ENCODE peak calls at places on chromosomes 3 and 15, in four cellular contexts. One of them, this sample, is unnamed.

GRCh38 chr15:51731549-51732267 is 5.7 kb downstream of the LYSMD2 start:
- DNase-seq in K562: no peak
- DNase-seq in GM12878: peak
- DNase-seq in HL-60: no peak
- DNase-seq in this sample: peak

GRCh38 chr3:168248383-168249047 is 152.8 kb upstream of the GOLIM4 start:
- DNase-seq in K562: no peak
- DNase-seq in HL-60: no peak
- DNase-seq in GM12878: no peak
- DNase-seq in this sample: no peak

GRCh38 chr3:27723803-27724458 is 1.8 kb upstream of the EOMES start:
- DNase-seq in GM12878: no peak
- DNase-seq in HL-60: no peak
- DNase-seq in K562: no peak
- DNase-seq in this sample: no peak

GRCh38 chr3:47895241-47895640 is 92.3 kb downstream of the DHX30 start:
- DNase-seq in GM12878: no peak
- DNase-seq in HL-60: no peak
- DNase-seq in K562: no peak
- DNase-seq in this sample: no peak

GRCh38 chr15:38226867-38227266 is 25.8 kb upstream of the SPRED1 start:
- DNase-seq in GM12878: no peak
- DNase-seq in K562: no peak
- DNase-seq in HL-60: no peak
- DNase-seq in this sample: no peak

GRCh38 chr15:77418341-77419049 is 1.4 kb downstream of the PEAK1 start:
- DNase-seq in HL-60: no peak
- DNase-seq in GM12878: no peak
- DNase-seq in K562: no peak
- DNase-seq in this sample: no peak

GRCh38 chr3:115903843-115904242 is 280.5 kb downstream of the GAP43 start:
- DNase-seq in K562: no peak
- DNase-seq in GM12878: no peak
- DNase-seq in HL-60: no peak
- DNase-seq in this sample: no peak

GRCh38 chr15:90889736-90890456 is 5.6 kb downstream of the FES start:
- DNase-seq in HL-60: no peak
- DNase-seq in K562: no peak
- DNase-seq in GM12878: no peak
- DNase-seq in this sample: no peak

GRCh38 chr3:194292331-194292730 is 58.8 kb downstream of the CPN2 start:
- DNase-seq in HL-60: no peak
- DNase-seq in GM12878: no peak
- DNase-seq in K562: no peak
- DNase-seq in this sample: no peak

GRCh38 chr3:55198554-55198953 is 270.7 kb upstream of the LRTM1 start:
- DNase-seq in HL-60: no peak
- DNase-seq in K562: no peak
- DNase-seq in GM12878: no peak
- DNase-seq in this sample: no peak

GRCh38 chr3:141454906-141455602 is 31.8 kb upstream of the RASA2 start:
- DNase-seq in HL-60: no peak
- DNase-seq in K562: peak
- DNase-seq in GM12878: peak
- DNase-seq in this sample: peak

GRCh38 chr3:67689806-67690205 is 35.4 kb upstream of the SUCLG2 start:
- DNase-seq in HL-60: no peak
- DNase-seq in K562: no peak
- DNase-seq in GM12878: no peak
- DNase-seq in this sample: no peak

GRCh38 chr3:136018876-136019275 is 53.3 kb downstream of the PPP2R3A start:
- DNase-seq in K562: no peak
- DNase-seq in GM12878: no peak
- DNase-seq in HL-60: no peak
- DNase-seq in this sample: no peak

GRCh38 chr3:12004741-12005513 is 739 bp downstream of the SYN2 start:
- DNase-seq in K562: no peak
- DNase-seq in HL-60: no peak
- DNase-seq in GM12878: no peak
- DNase-seq in this sample: no peak

GRCh38 chr3:141077631-141078030 is 26.5 kb downstream of the SPSB4 start:
- DNase-seq in K562: no peak
- DNase-seq in GM12878: no peak
- DNase-seq in HL-60: no peak
- DNase-seq in this sample: no peak

GRCh38 chr15:40915106-40915661 is 14.0 kb upstream of the DLL4 start:
- DNase-seq in K562: no peak
- DNase-seq in GM12878: no peak
- DNase-seq in HL-60: no peak
- DNase-seq in this sample: no peak

GRCh38 chr3:20054549-20054987 is 14.3 kb downstream of the KAT2B start:
- DNase-seq in HL-60: peak
- DNase-seq in GM12878: peak
- DNase-seq in K562: no peak
- DNase-seq in this sample: no peak

GRCh38 chr3:138097192-138097829 is 18.1 kb downstream of the DZIP1L start:
- DNase-seq in GM12878: no peak
- DNase-seq in HL-60: no peak
- DNase-seq in K562: no peak
- DNase-seq in this sample: no peak

GRCh38 chr3:113200351-113200750 is 11.0 kb upstream of the BOC start:
- DNase-seq in K562: no peak
- DNase-seq in GM12878: no peak
- DNase-seq in HL-60: no peak
- DNase-seq in this sample: no peak

GRCh38 chr3:69987833-69988232 is 11.7 kb upstream of the SAMMSON start:
- DNase-seq in GM12878: no peak
- DNase-seq in K562: no peak
- DNase-seq in HL-60: no peak
- DNase-seq in this sample: no peak

GRCh38 chr3:142267269-142267668 is 41.9 kb upstream of the GK5 start:
- DNase-seq in GM12878: no peak
- DNase-seq in K562: no peak
- DNase-seq in HL-60: no peak
- DNase-seq in this sample: no peak

GRCh38 chr3:46122046-46122445 is 86.1 kb downstream of the CCR1 start:
- DNase-seq in HL-60: no peak
- DNase-seq in K562: no peak
- DNase-seq in GM12878: no peak
- DNase-seq in this sample: no peak

GRCh38 chr3:48989796-48990635 is at the start of gene P4HTM:
- DNase-seq in K562: peak
- DNase-seq in HL-60: peak
- DNase-seq in GM12878: peak
- DNase-seq in this sample: peak

GRCh38 chr15:31457631-31458526 is 131.2 kb downstream of the KLF13 start:
- DNase-seq in GM12878: no peak
- DNase-seq in HL-60: no peak
- DNase-seq in K562: no peak
- DNase-seq in this sample: no peak

DNA sequence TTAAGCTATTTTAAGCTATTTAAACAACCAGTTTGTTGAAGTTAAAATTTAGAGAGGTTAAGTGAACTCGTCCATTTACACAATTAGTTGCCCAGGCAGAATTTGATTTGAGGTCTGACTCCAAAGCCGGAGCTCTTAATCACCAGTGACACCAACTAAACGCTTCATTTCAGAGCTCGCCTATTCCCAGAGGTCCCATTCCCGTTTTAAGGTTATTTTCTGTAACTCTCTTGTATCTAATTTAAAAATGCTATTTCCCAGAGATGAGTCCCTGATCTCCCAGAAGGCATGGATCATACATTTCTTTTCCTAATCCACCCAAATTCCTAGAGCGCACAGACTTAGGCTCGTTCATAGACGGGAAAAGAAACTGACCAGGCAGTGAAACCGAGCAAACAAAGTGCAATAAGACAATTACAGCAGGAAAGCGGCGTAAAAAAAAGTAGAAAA is 900 bp upstream of the MCTP2 start:
- DNase-seq in K562: no peak
- DNase-seq in HL-60: no peak
- DNase-seq in GM12878: no peak
- DNase-seq in this sample: no peak
- TF ChIP-seq SPI1 in K562: no peak
- TF ChIP-seq SPI1 in HL-60: no peak
- TF ChIP-seq SPI1 in GM12878: no peak
- TF ChIP-seq SPI1 in this sample: no peak

GRCh38 chr3:151307583-151307982 is 9.0 kb downstream of the GPR87 start:
- DNase-seq in K562: no peak
- DNase-seq in HL-60: no peak
- DNase-seq in GM12878: no peak
- DNase-seq in this sample: no peak

GRCh38 chr3:151305081-151305777 is 11.4 kb downstream of the GPR87 start:
- DNase-seq in HL-60: no peak
- DNase-seq in GM12878: no peak
- DNase-seq in K562: no peak
- DNase-seq in this sample: no peak

GRCh38 chr3:151307131-151307530 is 9.5 kb downstream of the GPR87 start:
- DNase-seq in K562: no peak
- DNase-seq in GM12878: no peak
- DNase-seq in HL-60: no peak
- DNase-seq in this sample: no peak

GRCh38 chr3:151305778-151306157 is 10.9 kb downstream of the GPR87 start:
- DNase-seq in K562: no peak
- DNase-seq in HL-60: no peak
- DNase-seq in GM12878: no peak
- DNase-seq in this sample: no peak

DNA sequence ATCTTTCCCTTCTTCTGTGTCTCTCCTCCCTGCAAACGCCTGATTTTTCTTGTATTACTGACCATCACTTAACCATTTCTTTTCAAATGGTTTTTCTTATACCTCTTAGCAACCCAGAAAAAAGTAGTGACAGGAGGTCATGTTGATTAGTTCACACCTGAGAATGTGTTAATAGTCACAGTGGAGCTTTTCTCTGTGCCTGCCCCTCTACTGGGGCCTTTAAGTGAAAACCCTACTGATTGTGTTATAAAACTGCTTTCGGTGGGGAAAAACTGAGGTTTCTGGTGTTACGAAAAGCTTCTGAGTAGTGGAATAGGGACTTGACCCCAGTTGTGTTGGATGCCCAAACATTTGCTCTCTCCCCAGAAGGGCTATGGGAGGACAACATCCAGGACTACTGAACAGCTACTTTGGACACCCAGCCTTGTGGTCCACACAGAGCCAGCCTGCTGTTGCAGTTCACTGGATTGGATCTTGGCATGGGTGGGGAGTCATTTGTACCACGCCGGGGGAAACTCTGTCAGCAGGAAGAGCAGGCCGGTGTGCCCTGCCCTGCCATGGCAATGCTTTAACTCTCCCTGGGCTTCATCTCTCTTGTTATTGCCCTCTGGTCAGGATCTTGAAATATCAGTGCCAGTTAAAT is 10.3 kb downstream of the GPR87 start:
- DNase-seq in K562: no peak
- DNase-seq in HL-60: no peak
- DNase-seq in GM12878: no peak
- DNase-seq in this sample: no peak
- TF ChIP-seq SPI1 in K562: no peak
- TF ChIP-seq SPI1 in HL-60: no peak
- TF ChIP-seq SPI1 in GM12878: no peak
- TF ChIP-seq SPI1 in this sample: no peak

GRCh38 chr15:70461992-70462391 is 301.4 kb downstream of the UACA start:
- DNase-seq in K562: no peak
- DNase-seq in GM12878: no peak
- DNase-seq in HL-60: no peak
- DNase-seq in this sample: no peak

GRCh38 chr15:70465812-70466211 is 297.5 kb downstream of the UACA start:
- DNase-seq in K562: no peak
- DNase-seq in GM12878: no peak
- DNase-seq in HL-60: no peak
- DNase-seq in this sample: no peak

GRCh38 chr15:70466305-70466704 is 297.1 kb downstream of the UACA start:
- DNase-seq in K562: no peak
- DNase-seq in HL-60: no peak
- DNase-seq in GM12878: no peak
- DNase-seq in this sample: no peak

GRCh38 chr15:70463453-70463834 is 299.9 kb downstream of the UACA start:
- DNase-seq in HL-60: no peak
- DNase-seq in K562: peak
- DNase-seq in GM12878: no peak
- DNase-seq in this sample: no peak

DNA sequence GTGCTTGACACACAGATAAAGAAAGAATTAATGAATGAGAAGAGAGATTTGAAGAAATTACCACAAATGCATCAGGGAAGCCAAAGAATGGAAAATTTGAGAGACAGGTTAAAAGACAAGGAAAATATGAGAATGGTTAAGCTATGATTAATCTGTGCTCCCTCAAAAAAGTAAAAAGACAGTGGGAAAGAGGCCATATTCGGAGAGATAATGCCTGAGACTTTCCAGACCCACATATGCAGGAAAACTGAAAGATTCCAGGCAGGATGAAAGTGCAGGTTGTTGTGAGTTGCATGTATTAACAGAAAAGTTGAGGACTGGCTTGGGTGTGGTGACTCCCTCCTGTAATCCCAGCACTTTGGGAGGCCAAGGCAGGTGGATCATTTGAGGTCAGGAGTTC is 302.3 kb downstream of the UACA start:
- DNase-seq in GM12878: no peak
- DNase-seq in K562: no peak
- DNase-seq in HL-60: no peak
- DNase-seq in this sample: no peak
- TF ChIP-seq SPI1 in GM12878: no peak
- TF ChIP-seq SPI1 in K562: no peak
- TF ChIP-seq SPI1 in HL-60: no peak
- TF ChIP-seq SPI1 in this sample: no peak

GRCh38 chr15:81888748-81889479 is 156.9 kb downstream of the MEX3B start:
- DNase-seq in GM12878: no peak
- DNase-seq in HL-60: no peak
- DNase-seq in K562: no peak
- DNase-seq in this sample: no peak
- TF ChIP-seq SPI1 in GM12878: no peak
- TF ChIP-seq SPI1 in HL-60: no peak
- TF ChIP-seq SPI1 in K562: no peak
- TF ChIP-seq SPI1 in this sample: no peak

GRCh38 chr3:180048840-180049239 is 12.1 kb upstream of the PEX5L start:
- DNase-seq in K562: no peak
- DNase-seq in GM12878: no peak
- DNase-seq in HL-60: no peak
- DNase-seq in this sample: no peak
- TF ChIP-seq SPI1 in K562: no peak
- TF ChIP-seq SPI1 in GM12878: no peak
- TF ChIP-seq SPI1 in HL-60: no peak
- TF ChIP-seq SPI1 in this sample: no peak